ENCODE peak calls at places on chromosome 12, in four cellular contexts. F is BJ, L is RWPE1, W is heart right ventricle. J is an unnamed sample.

GRCh38 chr12:28059220-28059619 is 86.7 kb upstream of the PTHLH start:
- DNase-seq in F (no peak), L (no peak), W (no peak), J (no peak)

GRCh38 chr12:12398026-12398859 is 41.4 kb downstream of the BORCS5 start:
- DNase-seq in F (peak), L (peak), W (peak), J (no peak)

GRCh38 chr12:56763753-56764657 is 881 bp downstream of the HSD17B6 start:
- DNase-seq in F (peak), L (no peak), W (no peak), J (no peak)

GRCh38 chr12:3083949-3084348 is 6.8 kb downstream of the TSPAN9 start:
- DNase-seq in F (no peak), L (no peak), W (peak), J (no peak)

GRCh38 chr12:88448337-88448944 is 131.8 kb downstream of the KITLG start:
- DNase-seq in F (no peak), L (no peak), W (no peak), J (no peak)

GRCh38 chr12:103800252-103800771 is 40.7 kb downstream of the NT5DC3 start:
- DNase-seq in F (no peak), L (no peak), W (peak), J (no peak)

GRCh38 chr12:132529899-132530298 is 39.9 kb downstream of the FBRSL1 start:
- DNase-seq in F (no peak), L (no peak), W (no peak), J (no peak)

GRCh38 chr12:68065687-68066086 is 76.4 kb downstream of the IFNG-AS1 start:
- DNase-seq in F (no peak), L (no peak), W (no peak), J (no peak)

GRCh38 chr12:20183563-20183962 is 184.8 kb upstream of the PDE3A start:
- DNase-seq in F (no peak), L (no peak), W (no peak), J (no peak)

GRCh38 chr12:90290980-90291975 is 582.6 kb upstream of the ATP2B1 start:
- DNase-seq in F (no peak), L (no peak), W (no peak), J (no peak)

GRCh38 chr12:59194794-59195193 is 274.5 kb upstream of the LRIG3 start:
- DNase-seq in F (no peak), L (no peak), W (no peak), J (no peak)

GRCh38 chr12:46267618-46268348 is 1.1 kb downstream of the SLC38A1 start:
- DNase-seq in F (no peak), L (peak), W (no peak), J (peak)

GRCh38 chr12:15558915-15559528 is 230.2 kb downstream of the EPS8 start:
- DNase-seq in F (peak), L (peak), W (no peak), J (no peak)

GRCh38 chr12:25348290-25348689 is 97.6 kb upstream of the KRAS start:
- DNase-seq in F (no peak), L (no peak), W (no peak), J (no peak)

GRCh38 chr12:85301054-85301453 is 21.0 kb downstream of the ALX1 start:
- DNase-seq in F (no peak), L (no peak), W (no peak), J (no peak)

GRCh38 chr12:116415408-116416108 is 138.1 kb upstream of the MED13L start:
- DNase-seq in F (no peak), L (no peak), W (no peak), J (peak)

GRCh38 chr12:18072723-18073122 is 17.3 kb downstream of the RERGL start:
- DNase-seq in F (no peak), L (no peak), W (no peak), J (no peak)

GRCh38 chr12:3202734-3203446 is 125.7 kb downstream of the TSPAN9 start:
- DNase-seq in F (no peak), L (peak), W (peak), J (peak)

GRCh38 chr12:98453492-98453891 is 61.9 kb upstream of the TMPO start:
- DNase-seq in F (no peak), L (no peak), W (no peak), J (no peak)

GRCh38 chr12:16385779-16386646 is 38.6 kb downstream of the MGST1 start:
- DNase-seq in F (peak), L (peak), W (no peak), J (peak)

GRCh38 chr12:96194901-96195844 is 998 bp downstream of the ELK3 start:
- DNase-seq in F (no peak), L (peak), W (peak), J (peak)

GRCh38 chr12:120830052-120830940 is 73.9 kb downstream of the SPPL3 start:
- DNase-seq in F (no peak), L (no peak), W (no peak), J (no peak)

GRCh38 chr12:79614730-79615129 is 76.0 kb downstream of the PAWR start:
- DNase-seq in F (no peak), L (no peak), W (no peak), J (no peak)

GRCh38 chr12:103588680-103589079 is 1.6 kb downstream of the STAB2 start:
- DNase-seq in F (no peak), L (no peak), W (no peak), J (no peak)

GRCh38 chr12:30796508-30796780 is 41.7 kb upstream of the CAPRIN2 start:
- DNase-seq in F (no peak), L (peak), W (peak), J (no peak)

GRCh38 chr12:110766311-110767154 is 23.8 kb upstream of the PPP1CC start:
- DNase-seq in F (no peak), L (no peak), W (no peak), J (no peak)

GRCh38 chr12:113524495-113524894 is 52.8 kb upstream of the LHX5 start:
- DNase-seq in F (no peak), L (no peak), W (no peak), J (no peak)
- TF ChIP-seq CTCF in F (no peak), L (no peak), W (no peak), J (no peak)

GRCh38 chr12:41433460-41433859 is 245.3 kb downstream of the PDZRN4 start:
- DNase-seq in F (no peak), L (no peak), W (no peak), J (no peak)
- TF ChIP-seq CTCF in F (no peak), L (no peak), W (no peak), J (no peak)

DNA sequence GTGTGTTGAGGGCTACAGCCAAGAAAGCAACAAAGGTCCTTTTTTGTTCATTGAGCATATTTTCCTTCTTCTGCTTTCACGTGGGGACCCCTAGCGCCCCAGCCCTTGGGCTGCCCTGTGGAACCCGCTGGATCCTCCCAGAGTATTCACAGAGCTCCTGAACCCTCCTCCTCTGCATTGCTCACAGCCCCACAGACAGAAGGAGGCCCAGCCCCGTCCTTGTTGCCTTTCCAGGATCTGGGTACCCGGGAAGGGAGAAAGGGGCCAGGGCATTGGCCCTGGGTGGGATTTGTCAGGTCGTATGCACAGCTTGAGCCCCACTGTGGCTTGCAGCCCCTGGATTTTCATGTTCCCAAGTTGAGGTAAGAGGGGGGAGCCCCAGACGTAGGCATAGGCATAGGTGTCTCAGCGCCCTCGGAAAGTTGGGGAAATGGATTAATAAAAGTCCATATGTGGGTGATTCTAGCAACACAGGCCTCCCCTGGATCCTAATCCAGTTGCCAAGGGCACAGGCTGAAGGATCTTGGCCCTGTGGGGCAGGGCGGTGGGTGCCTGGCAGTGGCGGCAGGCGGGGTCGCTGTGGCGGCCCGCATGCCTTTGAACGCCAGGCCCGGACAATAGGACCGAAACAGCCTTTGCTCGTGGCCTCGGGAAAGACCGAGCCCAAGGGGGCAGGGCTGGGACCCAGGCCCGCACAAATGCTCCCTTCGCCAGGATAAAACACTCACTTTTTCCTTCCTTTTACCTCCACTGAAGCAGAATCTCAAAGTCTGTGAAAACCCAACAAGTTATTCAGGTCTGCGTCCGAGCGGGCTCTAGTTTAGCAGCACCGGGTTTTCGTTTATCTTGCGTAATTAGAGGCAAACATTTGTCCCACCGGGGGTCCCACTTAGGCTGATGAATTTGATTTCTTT is 3.0 kb upstream of the HOXC10 start:
- DNase-seq in F (no peak), L (no peak), W (no peak), J (no peak)
- TF ChIP-seq CTCF in F (no peak), L (no peak), W (no peak), J (no peak)

GRCh38 chr12:127773520-127773919 is 493.4 kb upstream of the TMEM132C start:
- DNase-seq in F (no peak), L (no peak), W (no peak), J (no peak)
- TF ChIP-seq CTCF in F (no peak), L (no peak), W (no peak), J (no peak)

DNA sequence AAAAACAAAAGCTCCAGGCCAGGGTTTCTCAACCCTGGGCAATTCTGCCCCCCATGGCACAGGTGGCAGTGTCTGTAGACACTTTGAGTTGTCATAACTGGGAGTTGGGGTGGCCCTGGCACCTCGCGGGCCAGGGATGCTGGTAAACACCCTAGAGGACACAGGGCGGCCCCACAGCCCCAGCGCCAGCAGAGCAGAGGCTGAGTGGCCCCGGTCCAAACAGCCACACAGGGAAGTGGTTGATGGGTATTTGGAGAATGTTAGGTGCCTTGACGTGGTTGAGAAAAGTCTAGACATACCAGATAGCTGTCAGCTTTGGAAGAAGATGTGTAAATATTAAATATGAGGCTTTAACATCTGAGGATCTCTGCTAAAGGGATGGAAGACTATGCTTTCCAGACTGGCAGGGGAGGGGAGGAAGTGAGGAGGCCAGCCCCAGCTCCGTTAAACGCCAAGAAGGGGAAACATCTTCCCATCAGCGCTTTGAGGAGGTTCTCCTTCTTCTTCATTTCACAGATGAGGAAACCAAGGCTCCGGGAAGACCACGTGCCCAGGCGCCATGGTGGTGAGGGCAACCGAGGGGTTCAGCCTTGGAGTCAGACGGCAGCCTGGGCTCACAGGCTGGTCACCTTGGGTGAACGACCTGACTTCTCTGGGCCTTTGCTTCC is 103.7 kb downstream of the SCARB1 start:
- DNase-seq in F (no peak), L (no peak), W (peak), J (no peak)
- TF ChIP-seq CTCF in F (no peak), L (no peak), W (no peak), J (no peak)

GRCh38 chr12:50111693-50112455 is at the start of gene COX14:
- DNase-seq in F (peak), L (peak), W (peak), J (peak)
- TF ChIP-seq CTCF in F (peak), L (peak), W (peak), J (peak)

GRCh38 chr12:42296503-42297109 is 29.3 kb downstream of the ZCRB1 start:
- DNase-seq in F (no peak), L (peak), W (no peak), J (no peak)
- TF ChIP-seq CTCF in F (peak), L (peak), W (peak), J (peak)

GRCh38 chr12:65449400-65449799 is 170.9 kb downstream of the MSRB3 start:
- DNase-seq in F (no peak), L (peak), W (no peak), J (no peak)

GRCh38 chr12:65443038-65443437 is 164.6 kb downstream of the MSRB3 start:
- DNase-seq in F (peak), L (no peak), W (no peak), J (no peak)

GRCh38 chr12:65442418-65442817 is 163.9 kb downstream of the MSRB3 start:
- DNase-seq in F (no peak), L (no peak), W (no peak), J (no peak)

GRCh38 chr12:65450610-65451009 is 172.1 kb downstream of the MSRB3 start:
- DNase-seq in F (no peak), L (no peak), W (no peak), J (no peak)

GRCh38 chr12:65446901-65447300 is 168.4 kb downstream of the MSRB3 start:
- DNase-seq in F (no peak), L (no peak), W (no peak), J (no peak)
- TF ChIP-seq CTCF in F (no peak), L (no peak), W (no peak), J (no peak)

J was measured in nephron progenitor cell.